ENCODE peak calls at places on chromosomes 13 and 19, in eight cellular contexts. O is prostate gland, L is B cell, S is H9, P is OCI-LY7, G is WTC11, B is endodermal cell, D is foreskin fibroblast. Q is an unnamed sample.

GRCh38 chr13:82330499-82330898 is 1551.8 kb downstream of the SLITRK1 start:
- DNase-seq in O (no peak), L (no peak), S (no peak), P (peak; percentile 26), G (no peak), B (no peak), D (peak; percentile 3), Q (no peak)

GRCh38 chr19:55585658-55586339 is 5.2 kb upstream of the ZNF579 start:
- DNase-seq in O (peak; percentile 65), L (peak; percentile 76), S (peak; percentile 90), P (peak; percentile 43), G (peak; percentile 89), B (peak; percentile 91), D (peak; percentile 81), Q (peak; percentile 89)

GRCh38 chr13:21837288-21837687 is 166.4 kb downstream of the FGF9 start:
- DNase-seq in O (no peak), L (no peak), S (no peak), P (no peak), G (no peak), B (no peak), D (no peak), Q (no peak)

GRCh38 chr19:48975947-48976847 is 11.1 kb downstream of the FTL start:
- DNase-seq in O (no peak), L (no peak), S (no peak), P (peak; percentile 70), G (peak; percentile 72), B (peak; percentile 82), D (peak; percentile 24), Q (no peak)

GRCh38 chr13:42218576-42218975 is 53.4 kb upstream of the AKAP11 start:
- DNase-seq in O (no peak), L (no peak), S (no peak), P (no peak), G (no peak), B (no peak), D (no peak), Q (no peak)

GRCh38 chr19:51689751-51690358 is 3.3 kb upstream of the SPACA6 start:
- DNase-seq in O (no peak), L (no peak), S (peak; percentile 84), P (no peak), G (peak; percentile 77), B (peak; percentile 92), D (peak; percentile 47), Q (peak; percentile 89)

GRCh38 chr13:76380436-76381065 is 505.7 kb downstream of the KCTD12 start:
- DNase-seq in O (no peak), L (no peak), S (no peak), P (no peak), G (no peak), B (no peak), D (no peak), Q (no peak)

GRCh38 chr19:16619456-16619855 is 8.5 kb downstream of the MED26 start:
- DNase-seq in O (no peak), L (no peak), S (no peak), P (no peak), G (no peak), B (no peak), D (no peak), Q (no peak)

GRCh38 chr19:3450796-3451411 is 29.4 kb downstream of the SMIM24 start:
- DNase-seq in O (no peak), L (no peak), S (no peak), P (no peak), G (no peak), B (no peak), D (peak; percentile 99), Q (no peak)

GRCh38 chr13:50908371-50908770 is 1.2 kb upstream of the RNASEH2B start:
- DNase-seq in O (no peak), L (no peak), S (no peak), P (peak; percentile 87), G (no peak), B (no peak), D (no peak), Q (no peak)

GRCh38 chr13:32284927-32285632 is 30.1 kb downstream of the ZAR1L start:
- DNase-seq in O (peak; percentile 61), L (no peak), S (no peak), P (no peak), G (no peak), B (no peak), D (peak; percentile 79), Q (no peak)

GRCh38 chr13:24308488-24309020 is 826 bp upstream of the C1QTNF9 start:
- DNase-seq in O (no peak), L (no peak), S (no peak), P (no peak), G (no peak), B (no peak), D (no peak), Q (no peak)

GRCh38 chr13:24308068-24308445 is 1.3 kb upstream of the C1QTNF9 start:
- DNase-seq in O (no peak), L (no peak), S (no peak), P (no peak), G (no peak), B (no peak), D (no peak), Q (no peak)

GRCh38 chr13:24313449-24313848 is 4.1 kb downstream of the C1QTNF9 start:
- DNase-seq in O (no peak), L (no peak), S (no peak), P (no peak), G (no peak), B (no peak), D (peak; percentile 60), Q (no peak)
- TF ChIP-seq CTCF in O (no peak), L (no peak), S (peak; percentile 32), P (peak; percentile 29), G (no peak), B (peak; percentile 47), D (peak; percentile 20), Q (no peak)

DNA sequence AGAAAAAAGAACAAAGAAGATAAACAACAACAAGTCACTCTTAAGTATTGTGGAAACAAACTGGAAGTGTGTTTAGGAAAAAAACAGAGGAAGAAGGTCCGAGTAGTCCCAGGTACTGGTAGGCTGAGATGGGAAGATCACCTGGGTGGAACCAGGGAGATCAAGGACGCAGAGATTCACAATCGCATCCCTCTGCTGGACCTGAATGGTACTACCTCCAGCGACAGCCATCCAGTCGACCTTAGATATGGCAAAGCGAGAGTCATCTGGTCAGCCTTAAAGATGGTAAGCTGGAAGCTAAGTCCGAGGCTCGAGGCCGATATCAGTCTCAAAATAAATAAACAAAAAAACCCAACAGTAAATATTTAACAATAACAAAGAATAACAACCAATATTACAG is 44.9 kb upstream of the ZNF91 start:
- DNase-seq in O (no peak), L (no peak), S (peak; percentile 27), P (peak; percentile 24), G (peak; percentile 43), B (peak; percentile 77), D (no peak), Q (no peak)
- TF ChIP-seq CTCF in O (no peak), L (no peak), S (no peak), P (no peak), G (no peak), B (no peak), D (no peak), Q (no peak)

GRCh38 chr13:44384778-44385177 is 11.2 kb downstream of the SERP2 start:
- DNase-seq in O (no peak), L (no peak), S (no peak), P (no peak), G (no peak), B (no peak), D (no peak), Q (no peak)
- TF ChIP-seq CTCF in O (no peak), L (no peak), S (no peak), P (no peak), G (no peak), B (no peak), D (no peak), Q (no peak)

GRCh38 chr19:28731577-28731976 is 481.4 kb downstream of the UQCRFS1 start:
- DNase-seq in O (no peak), L (no peak), S (no peak), P (no peak), G (no peak), B (no peak), D (no peak), Q (no peak)
- TF ChIP-seq CTCF in O (no peak), L (no peak), S (peak; percentile 38), P (no peak), G (no peak), B (peak; percentile 59), D (no peak), Q (no peak)

GRCh38 chr19:12840091-12841079 is 2.1 kb downstream of the MAST1 start:
- DNase-seq in O (peak; percentile 46), L (peak; percentile 45), S (peak; percentile 98), P (peak; percentile 90), G (peak; percentile 100), B (peak; percentile 100), D (peak; percentile 83), Q (peak; percentile 98)
- TF ChIP-seq CTCF in O (no peak), L (no peak), S (no peak), P (no peak), G (no peak), B (no peak), D (no peak), Q (no peak)

GRCh38 chr19:31356587-31357314 is 7.5 kb upstream of the TSHZ3 start:
- DNase-seq in O (no peak), L (peak; percentile 57), S (peak; percentile 77), P (no peak), G (peak; percentile 84), B (peak; percentile 85), D (no peak), Q (peak; percentile 60)
- TF ChIP-seq CTCF in O (no peak), L (no peak), S (peak; percentile 81), P (peak; percentile 25), G (peak; percentile 51), B (peak; percentile 83), D (no peak), Q (peak; percentile 49)

GRCh38 chr19:50147462-50148423 is 15.3 kb downstream of the IZUMO2 start:
- DNase-seq in O (peak; percentile 89), L (peak; percentile 72), S (peak; percentile 89), P (peak; percentile 25), G (peak; percentile 86), B (peak; percentile 93), D (peak; percentile 81), Q (peak; percentile 86)
- TF ChIP-seq CTCF in O (no peak), L (peak; percentile 20), S (peak; percentile 62), P (peak; percentile 21), G (no peak), B (peak; percentile 72), D (peak; percentile 41), Q (peak; percentile 40)

Q was measured in nephron progenitor cell.